ENCODE peak calls at places on chromosomes 2 and 18, in nine cellular contexts. U is choroid plexus epithelial cell, S is right lobe of liver, F is GM12865, O is cardiac fibroblast, H is progenitor cell of endocrine pancreas, C is fibroblast of lung, Y is AG04449, I is SK-N-SH. E is an unnamed sample.

GRCh38 chr2:216974321-216975302 is 114.7 kb upstream of the TNP1 start:
- DNase-seq in O (no peak), S (no peak), U (no peak), H (no peak), C (no peak), F (no peak), Y (no peak), I (no peak), E (no peak)

GRCh38 chr2:120558892-120559291 is 176.8 kb upstream of the GLI2 start:
- DNase-seq in F (no peak), H (no peak), Y (no peak), O (no peak), C (no peak), U (no peak), I (no peak), S (no peak), E (no peak)

GRCh38 chr2:46179037-46179621 is 118.1 kb upstream of the EPAS1 start:
- DNase-seq in C (peak), I (peak), S (no peak), H (no peak), F (peak), Y (peak), U (peak), O (peak), E (no peak)

GRCh38 chr2:157784169-157784822 is 91.8 kb downstream of the ACVR1 start:
- DNase-seq in U (peak), C (peak), I (no peak), F (no peak), Y (no peak), S (peak), O (peak), H (no peak), E (peak)

GRCh38 chr18:46184296-46185080 is 80.3 kb downstream of the HAUS1 start:
- DNase-seq in I (no peak), S (no peak), O (no peak), U (no peak), F (peak), Y (no peak), C (no peak), H (no peak), E (no peak)

GRCh38 chr2:219727771-219728429 is 100.5 kb downstream of the SLC4A3 start:
- DNase-seq in I (no peak), C (no peak), H (no peak), O (peak), F (no peak), Y (no peak), S (no peak), U (no peak), E (no peak)

GRCh38 chr2:231189571-231190495 is 8.6 kb upstream of the ARMC9 start:
- DNase-seq in F (no peak), Y (no peak), O (peak), S (peak), C (peak), H (no peak), I (no peak), U (peak), E (no peak)

GRCh38 chr18:43587538-43588153 is 310.4 kb upstream of the SYT4 start:
- DNase-seq in C (peak), H (no peak), I (peak), O (peak), S (no peak), U (peak), F (peak), Y (no peak), E (peak)

DNA sequence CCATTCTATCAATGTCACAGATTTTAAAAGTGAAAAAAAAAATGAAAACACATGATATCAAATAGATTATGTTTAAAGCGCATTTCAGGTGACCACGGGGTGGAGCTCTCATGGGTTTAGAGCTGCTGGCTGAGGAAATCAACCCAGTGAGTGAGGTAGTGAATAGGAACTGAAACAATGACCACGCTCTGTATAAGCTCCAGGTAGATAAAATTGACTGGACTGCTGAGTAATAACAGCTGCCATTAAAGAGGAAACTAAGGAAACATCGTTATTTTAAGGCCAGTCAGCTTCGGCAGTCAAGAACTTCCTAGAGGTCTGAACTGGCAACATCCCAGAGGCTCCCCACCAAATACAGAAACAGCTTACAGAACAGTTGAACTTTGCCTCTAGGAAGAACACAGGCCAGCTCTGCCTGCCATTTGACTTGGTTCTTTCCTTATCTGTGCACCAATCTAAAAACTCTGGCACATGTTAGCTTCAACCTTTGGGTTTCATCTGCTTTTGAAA is 185.9 kb downstream of the PDE1A start:
- DNase-seq in S (no peak), Y (no peak), F (peak), O (peak), I (peak), H (no peak), U (peak), C (peak), E (peak)
- TF ChIP-seq CTCF in S (peak), Y (peak), F (peak), O (peak), I (peak), H (peak), U (peak), C (peak), E (peak)

DNA sequence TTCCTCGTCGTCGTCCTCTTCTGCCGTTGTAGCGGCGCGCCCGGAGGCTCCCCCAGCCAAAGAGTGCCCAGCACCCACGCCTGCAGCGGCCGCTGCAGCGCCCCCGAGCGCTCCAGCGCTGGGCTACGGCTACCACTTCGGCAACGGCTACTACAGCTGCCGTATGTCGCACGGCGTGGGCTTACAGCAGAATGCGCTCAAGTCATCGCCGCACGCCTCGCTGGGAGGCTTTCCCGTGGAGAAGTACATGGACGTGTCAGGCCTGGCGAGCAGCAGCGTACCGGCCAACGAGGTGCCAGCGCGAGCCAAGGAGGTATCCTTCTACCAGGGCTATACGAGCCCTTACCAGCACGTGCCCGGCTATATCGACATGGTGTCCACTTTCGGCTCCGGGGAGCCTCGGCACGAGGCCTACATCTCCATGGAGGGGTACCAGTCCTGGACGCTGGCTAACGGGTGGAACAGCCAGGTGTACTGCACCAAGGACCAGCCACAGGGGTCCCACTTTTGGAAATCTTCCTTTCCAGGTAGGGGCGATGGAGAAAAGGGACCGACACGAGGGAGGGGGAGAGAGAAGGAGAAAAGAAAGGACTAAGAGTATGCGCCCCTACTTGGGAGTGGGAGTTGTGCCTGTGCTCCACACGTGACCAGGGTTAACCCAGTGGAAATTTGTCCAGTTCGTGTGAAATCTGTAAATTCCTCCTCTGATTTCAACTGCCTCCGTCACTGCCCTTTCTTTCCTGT is 796 bp downstream of the HOXD13 start:
- DNase-seq in Y (no peak), U (no peak), I (peak), H (no peak), O (no peak), F (no peak), C (no peak), S (peak), E (no peak)
- TF ChIP-seq CTCF in Y (peak), U (no peak), I (peak), H (peak), O (no peak), F (no peak), C (no peak), S (no peak), E (no peak)

DNA sequence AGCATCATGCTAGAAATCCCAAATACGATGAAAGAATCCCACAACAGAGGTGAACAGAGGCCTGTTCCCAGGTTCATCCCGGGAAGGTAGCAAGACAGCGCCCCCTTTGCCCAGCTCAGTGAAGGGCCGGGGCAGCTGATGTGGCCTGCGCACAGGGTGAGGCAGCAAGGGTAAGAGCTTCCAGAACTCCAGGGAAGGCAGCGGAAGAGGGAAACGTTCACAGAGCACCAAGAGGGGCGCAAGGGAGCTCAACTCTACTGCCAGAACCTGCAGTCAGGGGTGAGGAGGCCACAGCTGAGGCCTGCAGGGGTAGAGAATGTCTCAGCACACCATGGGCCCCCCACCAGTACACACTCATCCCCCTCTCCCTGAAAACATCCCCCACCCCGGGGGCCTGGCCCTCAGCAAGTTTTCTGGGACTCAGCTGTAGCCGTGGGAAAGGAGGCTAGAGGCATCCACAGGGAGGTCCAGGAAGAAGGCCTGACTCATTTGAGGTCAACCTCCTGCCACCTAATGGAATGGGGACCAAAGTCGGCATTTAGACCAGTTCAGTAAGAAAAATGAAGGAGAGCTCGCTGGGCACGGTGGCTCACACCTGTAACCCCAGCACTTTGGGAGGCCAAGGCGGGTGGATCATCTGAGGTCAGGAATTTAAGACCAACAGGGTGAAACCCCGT is 95.6 kb upstream of the ASAP2 start:
- DNase-seq in I (peak), Y (no peak), S (no peak), O (no peak), C (no peak), F (no peak), H (no peak), U (peak), E (peak)
- TF ChIP-seq CTCF in I (peak), Y (peak), S (no peak), O (peak), C (peak), F (peak), H (peak), U (peak), E (no peak)

GRCh38 chr2:26785431-26786206 is at the start of gene CENPA:
- DNase-seq in C (peak), O (peak), Y (peak), U (peak), H (peak), F (peak), I (peak), S (peak), E (peak)
- TF ChIP-seq CTCF in C (peak), O (no peak), Y (no peak), U (peak), H (peak), F (no peak), I (no peak), S (peak), E (peak)

E was measured in Calu3.